ENCODE peak calls at places on chromosomes 16 and 17, in eight cellular contexts. K, G, D, P, A, M, V and Y are unnamed samples.

GRCh38 chr16:4426021-4426684 is 485 bp downstream of the DNAJA3 start:
- DNase-seq in G (no peak), P (no peak), D (no peak), M (no peak), V (no peak), K (no peak), A (no peak), Y (no peak)

GRCh38 chr16:80824623-80825364 is 20.4 kb upstream of the CDYL2 start:
- DNase-seq in M (peak), P (peak), D (no peak), A (peak), K (no peak), V (peak), G (no peak), Y (peak)

GRCh38 chr16:75113541-75114121 is 2.9 kb downstream of the LDHD start:
- DNase-seq in K (no peak), D (no peak), V (no peak), P (no peak), M (no peak), G (no peak), A (no peak), Y (no peak)

GRCh38 chr16:4315185-4316102 is at the start of gene GLIS2:
- DNase-seq in V (peak), M (peak), G (no peak), D (peak), K (peak), A (peak), P (peak), Y (peak)

GRCh38 chr17:34663714-34664113 is 84.3 kb downstream of the TMEM132E start:
- DNase-seq in G (no peak), K (no peak), P (no peak), V (no peak), D (peak), A (no peak), M (no peak), Y (no peak)

GRCh38 chr16:49858200-49859129 is 2.6 kb upstream of the ZNF423 start:
- DNase-seq in M (peak), D (peak), K (peak), G (peak), V (no peak), P (peak), A (peak), Y (peak)

GRCh38 chr17:68295086-68295485 is 3.8 kb downstream of the ARSG start:
- DNase-seq in M (no peak), A (no peak), V (no peak), P (no peak), K (no peak), G (no peak), D (no peak), Y (no peak)

GRCh38 chr17:29151567-29151966 is 28.6 kb downstream of the MYO18A start:
- DNase-seq in M (peak), V (no peak), G (no peak), K (no peak), A (no peak), P (no peak), D (no peak), Y (no peak)

GRCh38 chr17:31427684-31428083 is 36.2 kb downstream of the RAB11FIP4 start:
- DNase-seq in G (no peak), A (peak), V (no peak), P (no peak), D (no peak), K (no peak), M (no peak), Y (peak)

GRCh38 chr17:57622886-57623433 is 122.1 kb downstream of the CCDC182 start:
- DNase-seq in M (peak), V (peak), A (no peak), D (no peak), P (peak), K (peak), G (no peak), Y (no peak)

GRCh38 chr17:72386619-72387237 is 265.9 kb downstream of the SOX9 start:
- DNase-seq in M (no peak), A (no peak), P (no peak), D (no peak), K (no peak), V (no peak), G (no peak), Y (no peak)

GRCh38 chr16:89374393-89374948 is 115.9 kb downstream of the ANKRD11 start:
- DNase-seq in V (no peak), K (no peak), M (peak), P (peak), A (peak), D (no peak), G (no peak), Y (peak)

GRCh38 chr16:85465328-85466307 is 147.5 kb upstream of the GSE1 start:
- DNase-seq in G (no peak), A (peak), K (peak), V (no peak), P (no peak), D (no peak), M (no peak), Y (peak)

GRCh38 chr17:10614536-10615155 is 42.5 kb downstream of the MYH3 start:
- DNase-seq in P (peak), A (peak), G (no peak), K (no peak), M (peak), V (peak), D (no peak), Y (peak)

GRCh38 chr16:84451781-84452180 is 52.7 kb downstream of the MEAK7 start:
- DNase-seq in K (no peak), G (no peak), A (no peak), V (no peak), M (no peak), D (peak), P (no peak), Y (no peak)

GRCh38 chr17:2266045-2266864 is 37.3 kb downstream of the SMG6 start:
- DNase-seq in V (peak), D (no peak), K (no peak), P (no peak), M (no peak), A (no peak), G (peak), Y (no peak)

GRCh38 chr17:12522743-12523181 is 142.9 kb upstream of the MYOCD start:
- DNase-seq in M (peak), D (no peak), A (no peak), P (no peak), K (no peak), V (no peak), G (no peak), Y (no peak)

GRCh38 chr16:82655315-82655714 is 28.5 kb downstream of the CDH13 start:
- DNase-seq in V (no peak), P (no peak), A (no peak), G (peak), K (no peak), D (peak), M (peak), Y (no peak)

GRCh38 chr16:89373355-89374110 is 116.8 kb downstream of the ANKRD11 start:
- DNase-seq in K (peak), G (no peak), P (no peak), M (no peak), A (no peak), D (peak), V (no peak), Y (no peak)

GRCh38 chr17:62626719-62627218 is 701 bp upstream of the MRC2 start:
- DNase-seq in G (no peak), M (peak), K (peak), A (no peak), V (peak), P (peak), D (peak), Y (no peak)

GRCh38 chr17:39738568-39738901 is 797 bp downstream of the GRB7 start:
- DNase-seq in G (peak), D (no peak), M (peak), K (no peak), A (peak), P (no peak), V (peak), Y (peak)

GRCh38 chr17:77245162-77245926 is 104.6 kb downstream of the SEC14L1 start:
- DNase-seq in D (no peak), A (no peak), M (no peak), P (no peak), V (peak), K (no peak), G (no peak), Y (no peak)

GRCh38 chr17:1627219-1627986 is 1.2 kb downstream of the SLC43A2 start:
- DNase-seq in A (peak), K (peak), G (no peak), P (peak), V (peak), M (no peak), D (no peak), Y (peak)

GRCh38 chr17:18182190-18182977 is 1.2 kb upstream of the ALKBH5 start:
- DNase-seq in K (peak), D (no peak), V (no peak), A (no peak), P (no peak), M (peak), G (no peak), Y (no peak)